ENCODE peak calls at places on chromosomes 12 and 14, in seven cellular contexts. U, O, I, F, E, H and B are unnamed samples.

GRCh38 chr12:132131952-132132351 is 12.2 kb downstream of the DDX51 start:
- DNase-seq in E (no peak), O (no peak), I (no peak), H (no peak), U (no peak), F (no peak), B (no peak)

GRCh38 chr12:76611533-76611932 is 52.0 kb upstream of the OSBPL8 start:
- DNase-seq in U (no peak), H (no peak), O (no peak), I (no peak), E (peak; percentile 63), F (no peak), B (no peak)

GRCh38 chr14:102910442-102910841 is 12.0 kb upstream of the AMN start:
- DNase-seq in E (no peak), H (no peak), U (peak; percentile 75), O (no peak), I (no peak), F (no peak), B (no peak)

GRCh38 chr14:91654836-91655235 is 77.0 kb downstream of the CATSPERB start:
- DNase-seq in F (no peak), I (no peak), U (no peak), H (no peak), O (no peak), E (no peak), B (no peak)

GRCh38 chr12:126069549-126070165 is 1004.4 kb downstream of the AACS start:
- DNase-seq in F (no peak), H (peak; percentile 62), E (peak; percentile 46), O (no peak), U (peak; percentile 40), I (no peak), B (peak; percentile 61)

GRCh38 chr12:66144796-66145754 is 14.5 kb upstream of the LLPH start:
- DNase-seq in E (peak; percentile 31), I (no peak), U (peak; percentile 57), O (no peak), F (no peak), H (peak; percentile 52), B (peak; percentile 24)

GRCh38 chr12:57229634-57230380 is at the start of gene SHMT2:
- DNase-seq in F (peak; percentile 78), E (peak; percentile 81), H (peak; percentile 84), I (peak; percentile 81), O (peak; percentile 76), U (peak; percentile 98), B (peak; percentile 97)

GRCh38 chr14:59028476-59029202 is 159.8 kb upstream of the DAAM1 start:
- DNase-seq in O (no peak), U (peak; percentile 32), H (peak; percentile 49), F (no peak), I (no peak), E (peak; percentile 94), B (peak; percentile 59)

GRCh38 chr12:108643941-108644742 is 10.4 kb upstream of the SELPLG start:
- DNase-seq in F (no peak), U (no peak), O (no peak), H (no peak), E (peak; percentile 57), I (no peak), B (no peak)

GRCh38 chr12:42669471-42669997 is 80.0 kb upstream of the PRICKLE1 start:
- DNase-seq in O (no peak), F (no peak), I (no peak), E (peak; percentile 59), H (no peak), U (no peak), B (no peak)